ENCODE peak calls at places on chromosome 5, in nine cellular contexts. B is activated CD4-positive, alpha-beta T cell treated with anti-CD3 and anti-CD28 coated beads for 24 hours; P is activated T-cell treated with anti-CD3 and anti-CD28 coated beads for 1 hour; T is activated naive CD8-positive, alpha-beta T cell treated with anti-CD3 and anti-CD28 coated beads, Interleukin-2, amount 50 U/mL, for 24 hours; L is T-helper 1 cell; V is brain microvascular endothelial cell; Z is RKO; X is posterior cingulate gyrus; S is germinal center. D is an unnamed sample.

GRCh38 chr5:79924936-79925893 is 65.8 kb downstream of the MTX3 start:
- DNase-seq in B (no peak), P (no peak), T (no peak), L (no peak), V (no peak), Z (no peak), X (no peak), S (peak; percentile 5), D (peak; percentile 14)

GRCh38 chr5:134506054-134507039 is 19.1 kb upstream of the JADE2 start:
- DNase-seq in B (no peak), P (no peak), T (no peak), L (no peak), V (no peak), Z (no peak), X (no peak), S (no peak), D (no peak)

GRCh38 chr5:150079655-150080461 is 6.5 kb downstream of the CSF1R start:
- DNase-seq in B (no peak), P (no peak), T (no peak), L (no peak), V (no peak), Z (no peak), X (no peak), S (no peak), D (no peak)

GRCh38 chr5:180332051-180332517 is 21.1 kb downstream of the GFPT2 start:
- DNase-seq in B (no peak), P (no peak), T (no peak), L (no peak), V (no peak), Z (peak; percentile 87), X (no peak), S (no peak), D (no peak)

GRCh38 chr5:543755-544674 is 19.8 kb upstream of the SLC9A3 start:
- DNase-seq in B (peak; percentile 35), P (peak; percentile 21), T (peak; percentile 70), L (no peak), V (no peak), Z (no peak), X (peak; percentile 33), S (peak; percentile 95), D (peak; percentile 68)

GRCh38 chr5:21398511-21398910 is 1410.5 kb upstream of the CDH18 start:
- DNase-seq in B (no peak), P (no peak), T (no peak), L (no peak), V (no peak), Z (no peak), X (no peak), S (no peak), D (no peak)

GRCh38 chr5:22541037-22541436 is 312.1 kb downstream of the CDH12 start:
- DNase-seq in B (no peak), P (no peak), T (no peak), L (no peak), V (no peak), Z (no peak), X (no peak), S (no peak), D (no peak)

GRCh38 chr5:92147792-92148191 is 764.7 kb upstream of the ARRDC3 start:
- DNase-seq in B (no peak), P (no peak), T (no peak), L (no peak), V (no peak), Z (no peak), X (no peak), S (no peak), D (no peak)